ENCODE peak calls at places on chromosomes 2 and 18, in five cellular contexts. I is GM12864, B is SK-N-SH, P is HFF-Myc, M is glutamatergic neuron. Y is an unnamed sample.

GRCh38 chr2:101406867-101407266 is 19.6 kb upstream of the CREG2 start:
- DNase-seq in I (no peak), B (no peak), P (peak), M (no peak), Y (no peak)

GRCh38 chr2:121490734-121491133 is 39.9 kb upstream of the RNU4ATAC start:
- DNase-seq in I (no peak), B (no peak), P (no peak), M (no peak), Y (no peak)

GRCh38 chr2:235605999-235606715 is 112.3 kb downstream of the AGAP1 start:
- DNase-seq in I (no peak), B (peak), P (peak), M (peak), Y (no peak)

GRCh38 chr2:173239644-173240043 is 115.0 kb upstream of the CDCA7 start:
- DNase-seq in I (peak), B (no peak), P (no peak), M (no peak), Y (peak)

GRCh38 chr2:143422681-143423080 is 293.5 kb downstream of the ARHGAP15 start:
- DNase-seq in I (no peak), B (no peak), P (no peak), M (no peak), Y (no peak)

GRCh38 chr2:105175231-105175630 is 66.3 kb upstream of the GPR45 start:
- DNase-seq in I (no peak), B (no peak), P (no peak), M (no peak), Y (no peak)

GRCh38 chr2:73979686-73980085 is 5.0 kb upstream of the TET3 start:
- DNase-seq in I (no peak), B (no peak), P (no peak), M (no peak), Y (no peak)

GRCh38 chr18:3083776-3084175 is 70.8 kb upstream of the LPIN2 start:
- DNase-seq in I (no peak), B (no peak), P (no peak), M (no peak), Y (no peak)

GRCh38 chr18:35616664-35617423 is 35.3 kb downstream of the GALNT1 start:
- DNase-seq in I (peak), B (peak), P (peak), M (no peak), Y (peak)

GRCh38 chr2:29220506-29221270 is 105.5 kb downstream of the CLIP4 start:
- DNase-seq in I (no peak), B (no peak), P (no peak), M (no peak), Y (no peak)

GRCh38 chr18:61502472-61502871 is 169.2 kb downstream of the CDH20 start:
- DNase-seq in I (peak), B (peak), P (peak), M (peak), Y (peak)

GRCh38 chr18:77069931-77070330 is 62.7 kb downstream of the MBP start:
- DNase-seq in I (no peak), B (no peak), P (no peak), M (no peak), Y (no peak)

GRCh38 chr2:156476516-156477206 is 40.5 kb downstream of the GPD2 start:
- DNase-seq in I (peak), B (no peak), P (no peak), M (no peak), Y (peak)

GRCh38 chr2:143181494-143181893 is 52.3 kb downstream of the ARHGAP15 start:
- DNase-seq in I (no peak), B (no peak), P (no peak), M (no peak), Y (no peak)

GRCh38 chr2:134782792-134783191 is 55.6 kb upstream of the ACMSD start:
- DNase-seq in I (peak), B (peak), P (no peak), M (no peak), Y (no peak)

GRCh38 chr18:37668971-37669747 is 103.6 kb upstream of the CELF4 start:
- DNase-seq in I (no peak), B (peak), P (no peak), M (no peak), Y (no peak)

GRCh38 chr2:221518201-221518936 is 53.7 kb downstream of the EPHA4 start:
- DNase-seq in I (peak), B (no peak), P (no peak), M (no peak), Y (no peak)

GRCh38 chr18:56593906-56594305 is 44.5 kb downstream of the TXNL1 start:
- DNase-seq in I (no peak), B (no peak), P (no peak), M (no peak), Y (no peak)

GRCh38 chr2:84526562-84526961 is 10.3 kb downstream of the DNAH6 start:
- DNase-seq in I (no peak), B (no peak), P (no peak), M (no peak), Y (no peak)

GRCh38 chr2:64770781-64771334 is 117.1 kb upstream of the SERTAD2 start:
- DNase-seq in I (no peak), B (no peak), P (peak), M (peak), Y (no peak)

GRCh38 chr18:55778731-55779460 is 190.9 kb upstream of the TCF4 start:
- DNase-seq in I (no peak), B (peak), P (no peak), M (no peak), Y (peak)

GRCh38 chr2:95158891-95159619 is 593 bp downstream of the ZNF514 start:
- DNase-seq in I (no peak), B (peak), P (no peak), M (peak), Y (peak)

GRCh38 chr2:27860111-27860510 is 30.1 kb downstream of the RBKS start:
- DNase-seq in I (no peak), B (no peak), P (no peak), M (no peak), Y (no peak)

GRCh38 chr2:56185101-56185581 is 1.4 kb downstream of the CCDC85A start:
- DNase-seq in I (no peak), B (peak), P (no peak), M (peak), Y (no peak)

GRCh38 chr2:120431386-120432292 is 85.7 kb downstream of the INHBB start:
- DNase-seq in I (no peak), B (no peak), P (no peak), M (no peak), Y (no peak)

GRCh38 chr18:23115683-23116096 is 19.6 kb upstream of the CABLES1 start:
- DNase-seq in I (no peak), B (no peak), P (peak), M (no peak), Y (no peak)

GRCh38 chr2:220293966-220294365 is 666.5 kb downstream of the SLC4A3 start:
- DNase-seq in I (no peak), B (no peak), P (no peak), M (no peak), Y (no peak)

GRCh38 chr18:59096098-59096779 is 43.4 kb upstream of the SEC11C start:
- DNase-seq in I (no peak), B (peak), P (no peak), M (peak), Y (no peak)

GRCh38 chr2:231670892-231671616 is 37.3 kb upstream of the PTMA start:
- DNase-seq in I (no peak), B (peak), P (no peak), M (peak), Y (no peak)

GRCh38 chr2:231673348-231673770 is 35.0 kb upstream of the PTMA start:
- DNase-seq in I (no peak), B (no peak), P (no peak), M (peak), Y (no peak)

GRCh38 chr2:231671617-231672350 is 36.5 kb upstream of the PTMA start:
- DNase-seq in I (peak), B (no peak), P (no peak), M (peak), Y (peak)

GRCh38 chr2:231674587-231675334 is 33.6 kb upstream of the PTMA start:
- DNase-seq in I (no peak), B (peak), P (no peak), M (peak), Y (peak)

GRCh38 chr2:231672617-231673347 is 35.5 kb upstream of the PTMA start:
- DNase-seq in I (no peak), B (no peak), P (no peak), M (peak), Y (peak)
- TF ChIP-seq CTCF in I (peak), B (peak), P (peak), M (no peak), Y (peak)

DNA sequence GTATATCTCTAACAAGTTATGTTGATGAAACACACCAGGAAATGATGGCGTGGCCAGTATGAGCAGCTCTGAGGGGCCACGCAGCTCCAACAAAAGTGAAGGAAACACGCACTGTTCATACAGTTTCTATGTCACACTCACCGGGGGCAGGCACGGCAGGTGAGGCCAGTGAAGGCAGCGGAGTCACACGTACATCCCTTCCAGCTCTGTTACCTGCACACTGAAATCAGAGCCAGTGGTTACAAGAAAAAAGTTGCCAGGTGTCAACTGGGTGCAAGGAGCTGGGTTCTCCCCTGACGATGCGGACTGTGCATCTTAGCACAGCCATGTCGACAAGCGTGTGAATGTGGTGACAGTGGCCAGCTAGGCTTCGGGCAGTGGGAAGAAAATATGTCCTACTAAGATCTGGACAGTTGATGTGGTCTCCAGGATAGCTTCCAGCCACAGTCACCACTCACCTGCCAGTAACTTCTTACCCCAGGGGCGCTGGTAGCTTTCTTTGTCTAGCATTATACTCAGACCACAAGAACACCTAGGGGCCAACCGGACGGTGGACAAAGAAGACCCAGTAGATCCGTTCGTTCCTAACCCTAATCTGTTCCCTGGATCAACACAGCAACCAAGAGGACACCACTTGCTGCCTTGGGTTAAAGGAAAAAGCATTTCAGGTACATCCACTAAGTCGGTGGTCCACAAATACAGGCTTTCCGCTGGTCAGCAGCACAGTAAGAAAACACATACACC is 10.1 kb downstream of the HJURP start:
- DNase-seq in I (no peak), B (no peak), P (no peak), M (no peak), Y (no peak)
- TF ChIP-seq CTCF in I (no peak), B (no peak), P (no peak), M (no peak), Y (no peak)

DNA sequence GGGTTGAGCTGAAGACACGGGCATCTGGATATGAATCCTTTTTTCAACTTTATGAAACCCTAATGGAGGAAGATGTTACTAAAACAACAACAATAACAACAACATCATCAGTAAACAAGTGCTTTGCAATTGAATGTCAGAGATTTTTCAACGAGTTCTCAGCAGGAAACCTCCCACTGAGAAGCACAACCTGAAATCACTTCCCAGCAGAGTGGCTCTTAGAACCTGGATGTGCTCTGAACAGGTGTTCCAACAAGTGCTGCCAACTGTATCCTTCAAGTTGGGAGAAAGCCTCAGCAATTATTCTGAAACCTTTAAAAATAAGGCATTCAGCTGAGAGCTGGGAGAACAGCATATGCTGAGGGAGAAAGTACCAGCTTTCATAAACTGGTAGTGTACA is 1622.7 kb upstream of the CELF4 start:
- DNase-seq in I (no peak), B (no peak), P (no peak), M (no peak), Y (no peak)
- TF ChIP-seq CTCF in I (no peak), B (no peak), P (no peak), M (no peak), Y (no peak)

GRCh38 chr18:48798334-48799197 is 152.2 kb downstream of the SMAD7 start:
- DNase-seq in I (no peak), B (no peak), P (no peak), M (peak), Y (no peak)

GRCh38 chr18:48799724-48800315 is 150.9 kb downstream of the SMAD7 start:
- DNase-seq in I (no peak), B (no peak), P (no peak), M (no peak), Y (no peak)

GRCh38 chr18:48796491-48797205 is 154.1 kb downstream of the SMAD7 start:
- DNase-seq in I (no peak), B (no peak), P (no peak), M (peak), Y (no peak)

GRCh38 chr18:48795696-48796095 is 155.1 kb downstream of the SMAD7 start:
- DNase-seq in I (no peak), B (no peak), P (no peak), M (no peak), Y (no peak)

GRCh38 chr18:48797841-48798255 is 152.9 kb downstream of the SMAD7 start:
- DNase-seq in I (no peak), B (peak), P (no peak), M (peak), Y (no peak)
- TF ChIP-seq CTCF in I (no peak), B (no peak), P (no peak), M (no peak), Y (no peak)

GRCh38 chr2:213152065-213152794 is 818 bp upstream of the IKZF2 start:
- DNase-seq in I (no peak), B (peak), P (no peak), M (peak), Y (no peak)
- TF ChIP-seq CTCF in I (no peak), B (peak), P (no peak), M (no peak), Y (no peak)